ENCODE peak calls at places on chromosomes 3 and 15, in nine cellular contexts. A is GM20000, W is uterus, B is bronchial epithelial cell, P is pancreas, O is fibroblast of pulmonary artery, X is GM13977, F is kidney epithelial cell, J is cardiac muscle cell. I is an unnamed sample.

GRCh38 chr3:128133273-128133883 is 9.8 kb upstream of the RUVBL1 start:
- DNase-seq in B (peak), A (no peak), O (peak), J (no peak), X (no peak), F (no peak), P (peak), W (no peak), I (peak)

GRCh38 chr3:86814918-86815655 is 175.9 kb downstream of the VGLL3 start:
- DNase-seq in O (peak), F (no peak), B (no peak), J (no peak), A (no peak), X (no peak), P (no peak), W (no peak), I (no peak)

GRCh38 chr3:44805960-44806359 is 44.4 kb downstream of the KIF15 start:
- DNase-seq in X (no peak), F (no peak), O (no peak), A (no peak), J (no peak), W (no peak), B (no peak), P (no peak), I (no peak)

GRCh38 chr15:51924146-51925068 is 47.2 kb downstream of the LEO1 start:
- DNase-seq in J (peak), W (no peak), A (no peak), O (no peak), X (no peak), P (no peak), F (no peak), B (no peak), I (no peak)

GRCh38 chr15:94135748-94136147 is 95.6 kb upstream of the MCTP2 start:
- DNase-seq in W (no peak), X (no peak), A (no peak), F (no peak), O (no peak), P (no peak), B (peak), J (no peak), I (no peak)

GRCh38 chr15:41501191-41501917 is 7.7 kb downstream of the ITPKA start:
- DNase-seq in X (peak), F (no peak), A (peak), W (no peak), B (no peak), O (no peak), J (peak), P (no peak), I (no peak)

GRCh38 chr15:58279106-58279505 is 140.9 kb downstream of the AQP9 start:
- DNase-seq in A (no peak), X (no peak), J (no peak), W (no peak), F (no peak), O (no peak), B (no peak), P (no peak), I (no peak)

GRCh38 chr3:48927928-48928327 is 9.3 kb downstream of the ARIH2 start:
- DNase-seq in J (no peak), A (no peak), X (no peak), W (no peak), O (peak), B (peak), P (no peak), F (no peak), I (no peak)

GRCh38 chr3:186070996-186071395 is 37.9 kb downstream of the ETV5 start:
- DNase-seq in O (no peak), P (no peak), W (no peak), A (no peak), J (no peak), F (no peak), B (no peak), X (no peak), I (no peak)

GRCh38 chr15:48389701-48390143 is 58.5 kb downstream of the DUT start:
- DNase-seq in B (no peak), O (peak), W (no peak), A (no peak), P (no peak), F (no peak), J (no peak), X (no peak), I (no peak)

GRCh38 chr15:67548532-67548852 is 6.0 kb downstream of the MAP2K5 start:
- DNase-seq in A (no peak), W (no peak), O (no peak), F (no peak), X (no peak), P (no peak), B (no peak), J (no peak), I (no peak)

GRCh38 chr3:23113455-23114171 is 89.5 kb upstream of the UBE2E2 start:
- DNase-seq in F (no peak), A (no peak), J (no peak), B (peak), X (no peak), W (peak), P (no peak), O (peak), I (no peak)

GRCh38 chr15:73265536-73266153 is 103.1 kb downstream of the HCN4 start:
- DNase-seq in B (peak), P (peak), J (peak), W (peak), A (peak), F (peak), X (peak), O (peak), I (no peak)
- TF ChIP-seq CTCF in B (peak), P (no peak), J (peak), W (peak), A (peak), F (peak), X (peak), O (peak), I (peak)

GRCh38 chr3:36408146-36408545 is 27.8 kb downstream of the STAC start:
- DNase-seq in X (peak), J (no peak), W (no peak), F (no peak), A (no peak), P (no peak), O (no peak), B (no peak), I (no peak)
- TF ChIP-seq CTCF in X (no peak), J (peak), W (no peak), F (no peak), A (no peak), P (no peak), O (peak), B (no peak), I (no peak)

GRCh38 chr3:152470893-152471292 is 202.2 kb downstream of the MBNL1 start:
- DNase-seq in P (no peak), O (no peak), F (no peak), B (no peak), X (no peak), J (peak), A (no peak), W (no peak), I (no peak)

GRCh38 chr3:152469238-152470025 is 200.7 kb downstream of the MBNL1 start:
- DNase-seq in X (no peak), O (no peak), J (no peak), B (peak), W (no peak), P (no peak), F (no peak), A (no peak), I (no peak)

GRCh38 chr3:152471814-152472605 is 203.3 kb downstream of the MBNL1 start:
- DNase-seq in W (peak), J (peak), O (peak), F (no peak), X (peak), B (peak), P (peak), A (peak), I (peak)

GRCh38 chr3:152470095-152470494 is 201.4 kb downstream of the MBNL1 start:
- DNase-seq in A (no peak), B (no peak), J (no peak), P (no peak), F (no peak), O (no peak), X (no peak), W (no peak), I (no peak)

GRCh38 chr3:152466784-152467183 is 198.1 kb downstream of the MBNL1 start:
- DNase-seq in O (peak), A (no peak), W (no peak), X (no peak), B (peak), F (no peak), J (peak), P (no peak), I (no peak)
- TF ChIP-seq CTCF in O (peak), A (no peak), W (peak), X (peak), B (peak), F (peak), J (peak), P (no peak), I (no peak)

DNA sequence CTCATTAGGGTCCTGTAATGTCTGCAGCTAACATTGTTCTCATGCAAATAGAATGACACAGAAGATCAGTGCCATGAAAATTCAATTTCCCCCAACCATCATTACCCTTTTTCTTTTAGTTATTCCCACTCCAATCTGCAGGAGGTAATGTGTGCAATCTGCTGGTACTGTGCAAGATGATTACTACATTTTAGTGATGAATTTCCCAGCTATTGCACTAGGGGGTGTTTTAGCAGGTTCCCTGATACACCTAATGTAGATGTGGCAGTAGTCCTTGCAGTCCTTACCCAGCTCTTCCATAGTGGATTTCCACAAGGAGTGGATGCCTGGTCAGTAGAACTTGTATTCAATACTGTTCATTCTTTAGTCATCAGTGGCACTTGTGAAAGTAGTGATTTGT is 119.3 kb downstream of the ROBO2 start:
- DNase-seq in B (peak), X (no peak), W (no peak), P (no peak), A (no peak), J (no peak), F (no peak), O (no peak), I (no peak)
- TF ChIP-seq CTCF in B (peak), X (no peak), W (no peak), P (no peak), A (no peak), J (no peak), F (peak), O (no peak), I (no peak)

DNA sequence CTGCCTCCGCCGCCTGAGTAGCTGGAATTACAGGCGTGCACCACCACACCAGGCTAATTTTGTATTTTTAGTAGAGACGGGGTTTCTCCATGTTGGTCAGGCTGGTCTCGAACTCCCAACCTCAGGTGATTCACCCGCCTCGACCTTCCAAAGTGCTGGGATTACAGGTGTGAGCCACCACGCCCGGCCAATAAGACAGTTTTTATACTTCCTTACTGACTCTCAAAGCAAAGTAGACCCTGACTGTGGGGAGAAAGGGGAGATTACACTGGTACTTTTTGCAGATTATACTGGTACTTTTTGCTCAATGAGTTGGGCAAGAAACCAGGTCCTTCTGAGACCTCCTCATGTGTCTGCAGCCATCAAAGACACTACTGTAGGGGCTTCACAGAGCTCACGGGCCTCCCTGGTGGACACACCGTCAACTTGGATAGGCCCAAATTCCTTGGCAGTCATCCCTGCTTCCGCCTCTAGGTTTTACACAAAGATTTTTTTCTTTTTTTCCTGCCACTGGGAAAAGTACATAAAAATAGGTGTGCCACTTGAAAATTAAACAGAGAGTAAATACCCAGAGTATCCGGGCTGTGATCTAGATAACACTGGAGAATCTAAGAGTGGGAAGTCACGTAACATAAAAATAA is 143.3 kb upstream of the WNT5A start:
- DNase-seq in A (no peak), J (no peak), F (no peak), X (no peak), B (no peak), P (no peak), O (no peak), W (no peak), I (no peak)
- TF ChIP-seq CTCF in A (no peak), J (no peak), F (no peak), X (no peak), B (no peak), P (no peak), O (no peak), W (no peak), I (no peak)

I was measured in mucosa of descending colon.